ENCODE peak calls at places on chromosomes 16 and 17, in four cellular contexts. X is IMR-90, F is mesendoderm, N is H1. A is an unnamed sample.

GRCh38 chr16:81633680-81634379 is 145.3 kb upstream of the PLCG2 start:
- DNase-seq in N (no peak), X (no peak), F (no peak), A (no peak)

GRCh38 chr17:72370819-72371218 is 250.0 kb downstream of the SOX9 start:
- DNase-seq in X (peak), N (no peak), F (no peak), A (no peak)

GRCh38 chr16:11379420-11379819 is 34.2 kb downstream of the RMI2 start:
- DNase-seq in N (no peak), F (no peak), X (peak), A (no peak)

GRCh38 chr17:41417576-41418015 is 6.8 kb downstream of the KRT37 start:
- DNase-seq in N (peak), X (peak), F (peak), A (peak)

GRCh38 chr17:15395091-15395490 is 53.7 kb upstream of the TEKT3 start:
- DNase-seq in N (no peak), F (no peak), X (no peak), A (no peak)

GRCh38 chr16:3087836-3088235 is 11.3 kb downstream of the ZSCAN10 start:
- DNase-seq in N (no peak), X (no peak), F (no peak), A (no peak)

GRCh38 chr16:65178151-65178550 is 56.3 kb upstream of the CDH11 start:
- DNase-seq in F (no peak), X (peak), N (no peak), A (no peak)

GRCh38 chr16:82782715-82783251 is 156.0 kb downstream of the CDH13 start:
- DNase-seq in X (no peak), N (peak), F (peak), A (peak)

GRCh38 chr17:76131061-76131691 is 9.9 kb downstream of the FOXJ1 start:
- DNase-seq in N (no peak), F (no peak), X (no peak), A (peak)

GRCh38 chr17:83202002-83203000 is 122.9 kb downstream of the METRNL start:
- DNase-seq in F (no peak), X (no peak), N (peak), A (no peak)

GRCh38 chr17:28726912-28727726 is 1.1 kb upstream of the TLCD1 start:
- DNase-seq in F (peak), X (peak), N (peak), A (peak)

GRCh38 chr16:15811778-15812750 is 44.8 kb downstream of the MYH11 start:
- DNase-seq in X (peak), F (peak), N (no peak), A (no peak)

GRCh38 chr17:16001498-16001897 is 1.9 kb downstream of the TTC19 start:
- DNase-seq in F (no peak), X (no peak), N (no peak), A (no peak)

GRCh38 chr17:70190959-70191805 is 21.9 kb downstream of the KCNJ2 start:
- DNase-seq in N (no peak), X (peak), F (no peak), A (no peak)

GRCh38 chr17:77432791-77433190 is 292.0 kb downstream of the SEC14L1 start:
- DNase-seq in F (peak), X (no peak), N (no peak), A (no peak)

GRCh38 chr17:59778996-59779395 is 71.5 kb downstream of the VMP1 start:
- DNase-seq in N (no peak), F (no peak), X (no peak), A (no peak)

GRCh38 chr16:75402821-75403475 is 30.4 kb downstream of the CFDP1 start:
- DNase-seq in F (peak), N (no peak), X (peak), A (no peak)

GRCh38 chr16:11973065-11973464 is 3.5 kb upstream of the SNX29 start:
- DNase-seq in F (no peak), X (no peak), N (no peak), A (no peak)

GRCh38 chr17:4500188-4500565 is 1.5 kb downstream of the SPNS2 start:
- DNase-seq in F (no peak), N (no peak), X (no peak), A (no peak)

GRCh38 chr17:13550291-13550690 is 51.4 kb downstream of the HS3ST3A1 start:
- DNase-seq in F (no peak), N (no peak), X (peak), A (no peak)

GRCh38 chr17:43019418-43019817 is 2.8 kb downstream of the VAT1 start:
- DNase-seq in F (no peak), N (no peak), X (no peak), A (no peak)

GRCh38 chr16:330746-331145 is 21.8 kb downstream of the AXIN1 start:
- DNase-seq in N (no peak), F (peak), X (no peak), A (no peak)

GRCh38 chr17:7081341-7082062 is 1.5 kb upstream of the CLEC10A start:
- DNase-seq in F (peak), X (no peak), N (no peak), A (no peak)

GRCh38 chr17:70288540-70289290 is 119.4 kb downstream of the KCNJ2 start:
- DNase-seq in X (no peak), F (no peak), N (no peak), A (no peak)

GRCh38 chr17:61647044-61647443 is 56.0 kb upstream of the NACA2 start:
- DNase-seq in X (peak), N (no peak), F (no peak), A (no peak)

GRCh38 chr17:31585280-31585630 is 193.8 kb downstream of the RAB11FIP4 start:
- DNase-seq in X (no peak), F (no peak), N (no peak), A (no peak)

GRCh38 chr16:14409563-14409962 is 220.5 kb downstream of the PARN start:
- DNase-seq in X (peak), N (no peak), F (no peak), A (no peak)

GRCh38 chr17:41464173-41464572 is 3.0 kb downstream of the KRT32 start:
- DNase-seq in N (no peak), F (no peak), X (no peak), A (no peak)

GRCh38 chr16:23514381-23515152 is 4.3 kb upstream of the GGA2 start:
- DNase-seq in N (no peak), F (no peak), X (no peak), A (no peak)

GRCh38 chr16:69326172-69326873 is 4.1 kb downstream of the PDF start:
- DNase-seq in F (no peak), X (no peak), N (no peak), A (no peak)

GRCh38 chr17:33874617-33875060 is 380.4 kb upstream of the CCL2 start:
- DNase-seq in X (no peak), F (no peak), N (no peak), A (no peak)

GRCh38 chr17:8360260-8360659 is 16.2 kb downstream of the KRABD2 start:
- DNase-seq in N (no peak), F (no peak), X (no peak), A (no peak)

GRCh38 chr17:5812590-5812989 is 228.3 kb upstream of the NLRP1 start:
- DNase-seq in N (no peak), F (no peak), X (no peak), A (peak)

GRCh38 chr17:68302666-68303065 is 11.4 kb downstream of the ARSG start:
- DNase-seq in X (no peak), N (no peak), F (no peak), A (no peak)

GRCh38 chr17:61404702-61405046 is 5.0 kb downstream of the TBX2 start:
- DNase-seq in X (peak), F (no peak), N (peak), A (no peak)

GRCh38 chr16:27335349-27336052 is 21.7 kb downstream of the IL4R start:
- DNase-seq in N (no peak), F (no peak), X (peak), A (no peak)

GRCh38 chr17:37826497-37827115 is 81.7 kb upstream of the HNF1B start:
- DNase-seq in N (no peak), F (no peak), X (no peak), A (no peak)

DNA sequence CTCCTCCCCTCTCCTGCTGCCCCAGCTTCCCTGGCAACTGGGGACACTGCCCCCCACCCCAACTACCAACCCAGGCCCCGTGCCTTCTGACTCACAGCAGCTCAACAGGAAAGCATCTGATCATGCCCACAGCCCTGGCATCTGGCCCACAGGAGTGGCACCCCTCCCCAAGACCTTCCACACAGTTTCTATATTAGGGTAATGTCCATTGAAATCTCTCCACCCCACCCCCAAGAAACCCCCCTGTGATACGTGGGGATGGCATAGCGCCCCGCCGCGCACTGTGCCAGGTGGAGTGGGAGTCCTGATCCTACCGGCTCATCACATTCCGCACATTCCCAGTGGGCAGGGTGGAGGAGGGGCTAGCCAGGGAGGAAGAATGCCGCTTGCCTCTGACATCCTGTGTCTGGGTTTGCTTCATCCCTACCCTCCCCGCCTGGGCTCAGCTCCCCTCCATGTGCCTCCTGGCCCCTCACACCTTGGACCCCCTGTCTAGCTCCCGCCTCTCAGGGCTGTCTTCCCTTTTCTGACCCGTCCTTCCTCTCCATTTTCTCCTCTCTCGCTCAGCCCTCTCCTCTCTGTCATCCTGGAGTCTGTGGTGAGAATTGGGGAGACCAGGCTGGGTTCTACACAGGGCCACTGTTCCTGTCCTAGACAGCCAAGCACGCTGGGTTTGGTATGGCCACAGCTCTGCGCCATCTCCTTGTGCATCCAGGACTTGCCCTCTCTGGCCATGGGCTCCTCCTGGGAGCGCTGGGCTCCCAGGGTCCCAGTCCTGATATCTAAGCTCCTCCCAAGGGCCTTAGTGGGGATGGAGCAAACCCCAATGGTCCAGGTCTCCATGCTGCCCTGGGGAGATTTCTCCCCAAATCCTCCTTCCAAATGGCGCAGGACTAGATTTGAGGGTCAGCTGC is 27.4 kb upstream of the ITGA3 start:
- DNase-seq in N (no peak), F (peak), X (peak), A (peak)
- H3K18ac ChIP-seq in N (peak), F (no peak), X (peak), A (peak)

DNA sequence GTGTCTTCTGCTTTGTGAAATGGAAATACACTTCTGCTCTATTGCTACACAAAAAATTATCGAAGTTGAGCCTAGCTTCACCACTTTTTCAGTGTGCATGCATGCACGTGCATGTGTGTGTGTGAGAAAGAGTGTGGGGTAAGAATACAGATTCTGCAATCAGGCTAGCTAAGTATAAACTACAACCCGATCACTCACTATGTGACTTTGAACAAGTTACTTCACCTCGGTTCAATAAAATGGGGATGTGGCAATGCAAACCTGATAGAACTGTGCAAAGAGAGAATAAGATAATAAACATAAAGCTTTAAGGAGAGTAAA is 51.9 kb upstream of the FOXF1 start:
- DNase-seq in N (no peak), F (no peak), X (no peak), A (no peak)
- H4K5ac ChIP-seq in N (no peak), F (no peak), X (peak), A (no peak)

GRCh38 chr17:80663783-80664206 is 119.2 kb downstream of the RPTOR start:
- DNase-seq in X (peak), F (no peak), N (no peak), A (no peak)
- H3K18ac ChIP-seq in X (peak), F (no peak), N (no peak), A (no peak)

GRCh38 chr16:66872927-66873684 is 7.2 kb upstream of the PDP2 start:
- DNase-seq in N (peak), F (peak), X (peak), A (peak)

GRCh38 chr16:66874079-66874775 is 6.1 kb upstream of the PDP2 start:
- DNase-seq in F (peak), N (no peak), X (peak), A (no peak)

GRCh38 chr16:66873685-66874055 is 6.6 kb upstream of the PDP2 start:
- DNase-seq in X (no peak), F (no peak), N (no peak), A (no peak)

GRCh38 chr16:66871840-66872239 is 8.5 kb upstream of the PDP2 start:
- DNase-seq in N (no peak), F (no peak), X (no peak), A (no peak)

GRCh38 chr16:66872524-66872923 is 7.8 kb upstream of the PDP2 start:
- DNase-seq in F (no peak), N (no peak), X (no peak), A (no peak)
- H4K5ac ChIP-seq in F (no peak), N (no peak), X (peak), A (no peak)

DNA sequence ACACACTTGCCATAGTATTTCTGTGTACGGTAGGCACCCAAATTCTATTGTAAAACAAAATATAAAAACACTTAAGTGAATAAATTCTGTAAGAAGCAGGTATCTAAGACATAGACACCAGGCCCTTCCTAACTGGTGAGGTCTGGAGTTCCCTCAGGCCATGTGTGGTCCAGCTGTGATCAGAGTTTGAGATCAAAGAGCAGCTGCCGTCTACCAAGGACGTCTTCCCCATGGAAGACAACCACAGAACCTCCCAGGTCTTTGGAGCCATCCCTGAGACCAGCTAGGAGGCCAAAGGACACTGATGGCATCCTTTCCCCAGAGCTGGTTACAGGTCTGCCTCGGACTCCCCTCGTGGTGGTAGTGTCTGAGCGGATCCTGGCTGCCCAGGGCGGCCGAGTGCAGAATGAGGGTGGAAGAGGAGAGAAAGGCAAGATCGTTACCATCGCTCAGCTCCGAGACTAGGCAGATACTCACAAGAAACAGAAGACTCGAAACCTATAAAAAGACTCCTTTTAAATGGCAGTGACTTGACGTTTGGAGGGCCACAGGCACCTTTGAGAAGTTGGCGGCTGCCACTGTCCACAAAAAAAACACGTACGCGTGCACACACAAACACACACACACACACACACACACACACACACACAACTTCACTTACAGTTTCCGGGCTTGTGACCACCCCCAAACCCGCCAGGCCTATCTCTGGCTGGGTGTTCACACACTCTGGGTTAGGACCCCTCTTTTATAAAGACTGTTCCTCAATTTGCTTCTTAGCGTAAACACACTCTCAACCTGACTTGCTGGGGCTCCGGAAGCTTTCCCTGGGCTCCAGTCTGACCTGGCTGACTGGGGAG is 7.5 kb downstream of the TIMP2 start:
- DNase-seq in N (no peak), F (no peak), X (no peak), A (no peak)
- H3K18ac ChIP-seq in N (no peak), F (no peak), X (no peak), A (no peak)

A was measured in H9.